ENCODE peak calls at places on chromosomes 16 and 17, in eight cellular contexts. X is lower lobe of right lung; C is CD8-positive, alpha-beta memory T cell; V is CD4-positive, CD25-positive, alpha-beta regulatory T cell; F is PC-9; E is heart right ventricle; G is GM23248; P is left lung. H is an unnamed sample.

GRCh38 chr16:72013888-72014538 is 5.5 kb downstream of the DHODH start:
- DNase-seq in X (no peak), C (no peak), V (peak; percentile 13), F (no peak), E (peak; percentile 36), G (no peak), P (no peak), H (no peak)

GRCh38 chr16:87203060-87203656 is 114.0 kb downstream of the C16orf95 start:
- DNase-seq in X (peak; percentile 77), C (no peak), V (peak; percentile 58), F (peak; percentile 67), E (no peak), G (peak; percentile 80), P (no peak), H (peak; percentile 24)

GRCh38 chr16:53946745-53947386 is 242.9 kb downstream of the FTO start:
- DNase-seq in X (no peak), C (no peak), V (no peak), F (no peak), E (no peak), G (no peak), P (no peak), H (no peak)

GRCh38 chr17:63189082-63189481 is 223.0 kb downstream of the TANC2 start:
- DNase-seq in X (no peak), C (no peak), V (no peak), F (no peak), E (no peak), G (peak; percentile 86), P (no peak), H (peak; percentile 58)

GRCh38 chr17:56988901-56989572 is 11.1 kb downstream of the SCPEP1 start:
- DNase-seq in X (no peak), C (no peak), V (no peak), F (no peak), E (no peak), G (no peak), P (no peak), H (no peak)

GRCh38 chr17:39677581-39678339 is 9.5 kb downstream of the PNMT start:
- DNase-seq in X (no peak), C (no peak), V (no peak), F (peak; percentile 14), E (peak; percentile 82), G (no peak), P (peak; percentile 75), H (no peak)

GRCh38 chr16:77374384-77374783 is 60.5 kb downstream of the ADAMTS18 start:
- DNase-seq in X (no peak), C (no peak), V (no peak), F (no peak), E (no peak), G (no peak), P (no peak), H (peak; percentile 44)

GRCh38 chr17:19016881-19017280 is 12.3 kb upstream of the FAM83G start:
- DNase-seq in X (peak; percentile 30), C (no peak), V (no peak), F (no peak), E (no peak), G (no peak), P (no peak), H (no peak)

GRCh38 chr16:6335072-6335471 is 997.6 kb upstream of the RBFOX1 start:
- DNase-seq in X (no peak), C (no peak), V (peak; percentile 2), F (peak; percentile 2), E (no peak), G (peak; percentile 3), P (no peak), H (no peak)

GRCh38 chr17:64354824-64355535 is 35.7 kb downstream of the PECAM1 start:
- DNase-seq in X (no peak), C (no peak), V (no peak), F (no peak), E (no peak), G (peak; percentile 52), P (no peak), H (no peak)

GRCh38 chr17:41977991-41978390 is 11.4 kb downstream of the CNP start:
- DNase-seq in X (no peak), C (no peak), V (no peak), F (peak; percentile 42), E (no peak), G (no peak), P (no peak), H (no peak)

GRCh38 chr17:19327039-19327776 is 35.3 kb downstream of the B9D1 start:
- DNase-seq in X (no peak), C (no peak), V (no peak), F (peak; percentile 75), E (no peak), G (peak; percentile 89), P (no peak), H (peak; percentile 91)

GRCh38 chr17:33977729-33978514 is 277.2 kb upstream of the CCL2 start:
- DNase-seq in X (no peak), C (no peak), V (no peak), F (no peak), E (no peak), G (no peak), P (no peak), H (no peak)

GRCh38 chr17:47905221-47905733 is 9.2 kb downstream of the SP2 start:
- DNase-seq in X (peak; percentile 59), C (peak; percentile 19), V (no peak), F (no peak), E (peak; percentile 88), G (peak; percentile 83), P (peak; percentile 67), H (peak; percentile 67)

GRCh38 chr17:72340836-72341235 is 220.0 kb downstream of the SOX9 start:
- DNase-seq in X (no peak), C (no peak), V (no peak), F (no peak), E (no peak), G (no peak), P (no peak), H (no peak)

GRCh38 chr16:79096246-79096645 is 504.3 kb downstream of the MAF start:
- DNase-seq in X (no peak), C (no peak), V (no peak), F (no peak), E (no peak), G (no peak), P (no peak), H (no peak)

GRCh38 chr16:79097781-79098180 is 502.8 kb downstream of the MAF start:
- DNase-seq in X (no peak), C (no peak), V (no peak), F (no peak), E (no peak), G (no peak), P (no peak), H (no peak)

GRCh38 chr16:79098897-79099296 is 501.6 kb downstream of the MAF start:
- DNase-seq in X (no peak), C (no peak), V (no peak), F (no peak), E (no peak), G (no peak), P (no peak), H (no peak)

GRCh38 chr16:79099701-79100100 is 500.8 kb downstream of the MAF start:
- DNase-seq in X (no peak), C (no peak), V (no peak), F (no peak), E (no peak), G (no peak), P (no peak), H (no peak)

DNA sequence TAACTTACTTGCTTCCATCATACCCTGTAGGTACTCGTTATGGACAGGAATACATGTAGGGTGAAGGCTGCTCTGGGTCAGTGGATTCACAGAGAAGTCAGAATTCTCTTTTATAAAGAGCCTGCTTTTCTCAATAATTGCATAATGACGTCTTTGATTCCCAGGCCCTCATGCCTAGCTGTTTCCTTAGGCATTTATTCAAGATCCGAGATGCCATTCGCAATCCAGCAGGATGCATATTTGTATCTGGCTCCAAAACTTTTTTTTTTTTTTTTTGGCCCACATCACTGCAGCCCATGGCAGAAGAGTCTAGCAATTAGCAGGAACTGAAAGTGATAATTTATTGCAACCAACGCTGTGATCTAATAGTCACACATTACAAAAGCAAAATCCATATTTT is 503.4 kb downstream of the MAF start:
- DNase-seq in X (no peak), C (no peak), V (no peak), F (no peak), E (no peak), G (no peak), P (no peak), H (no peak)
- H3K4me1 ChIP-seq in X (peaks cover 6% of the 10 kb centered on the region), C (peaks cover 22% of the 10 kb centered on the region), V (peaks cover 9% of the 10 kb centered on the region), F (no peaks in the 10 kb centered on the region), E (no peaks in the 10 kb centered on the region), G (no peaks in the 10 kb centered on the region), P (peaks cover 46% of the 10 kb centered on the region), H (no peaks in the 10 kb centered on the region)

GRCh38 chr16:49464093-49464492 is 90.5 kb downstream of the C16orf78 start:
- DNase-seq in X (no peak), C (no peak), V (no peak), F (no peak), E (no peak), G (no peak), P (peak; percentile 5), H (no peak)

GRCh38 chr16:49464877-49465504 is 91.4 kb downstream of the C16orf78 start:
- DNase-seq in X (peak; percentile 34), C (no peak), V (no peak), F (no peak), E (no peak), G (no peak), P (peak; percentile 19), H (no peak)

GRCh38 chr16:49466881-49467280 is 93.3 kb downstream of the C16orf78 start:
- DNase-seq in X (peak; percentile 14), C (no peak), V (no peak), F (no peak), E (no peak), G (no peak), P (no peak), H (no peak)

GRCh38 chr16:49466529-49466831 is 92.9 kb downstream of the C16orf78 start:
- DNase-seq in X (no peak), C (no peak), V (no peak), F (no peak), E (no peak), G (no peak), P (no peak), H (no peak)

GRCh38 chr16:49465661-49466528 is 92.3 kb downstream of the C16orf78 start:
- DNase-seq in X (no peak), C (no peak), V (no peak), F (no peak), E (no peak), G (no peak), P (no peak), H (no peak)
- H3K4me1 ChIP-seq in X (no peaks in the 10 kb centered on the region), C (peaks cover 44% of the 10 kb centered on the region), V (peaks cover 24% of the 10 kb centered on the region), F (no peaks in the 10 kb centered on the region), E (no peaks in the 10 kb centered on the region), G (no peaks in the 10 kb centered on the region), P (no peaks in the 10 kb centered on the region), H (no peaks in the 10 kb centered on the region)

GRCh38 chr16:66848172-66848571 is 4.0 kb downstream of the CA7 start:
- DNase-seq in X (no peak), C (no peak), V (no peak), F (no peak), E (no peak), G (no peak), P (no peak), H (no peak)
- H3K4me1 ChIP-seq in X (peaks cover 14% of the 10 kb centered on the region), C (no peaks in the 10 kb centered on the region), V (peaks cover 10% of the 10 kb centered on the region), F (peaks cover 6% of the 10 kb centered on the region), E (peaks cover 16% of the 10 kb centered on the region), G (no peaks in the 10 kb centered on the region), P (peaks cover 12% of the 10 kb centered on the region), H (peaks cover 8% of the 10 kb centered on the region)

DNA sequence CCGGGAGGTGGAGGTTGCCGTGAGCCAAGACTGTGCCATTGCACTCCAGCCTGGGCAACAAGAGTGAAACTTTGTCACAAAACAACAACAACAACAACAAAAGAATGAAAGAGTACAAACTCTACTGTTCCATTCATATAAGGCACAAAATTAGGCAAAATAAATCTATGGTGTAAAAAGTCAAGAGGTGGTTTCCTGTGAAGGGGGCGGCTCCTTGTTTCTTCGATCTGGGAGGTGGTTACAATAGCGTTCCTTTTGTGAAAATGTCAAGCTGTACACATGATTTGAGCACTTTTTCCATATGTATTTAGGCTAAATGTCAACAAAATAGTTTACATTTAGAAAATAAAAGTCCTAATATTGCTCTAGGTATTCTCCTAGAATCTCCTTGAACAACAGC is 6.9 kb downstream of the SIAH1 start:
- DNase-seq in X (no peak), C (no peak), V (no peak), F (no peak), E (no peak), G (no peak), P (no peak), H (no peak)
- H3K4me1 ChIP-seq in X (peaks cover 97% of the 10 kb centered on the region), C (peaks cover 16% of the 10 kb centered on the region), V (peaks cover 3% of the 10 kb centered on the region), F (peaks cover 34% of the 10 kb centered on the region), E (peaks cover 73% of the 10 kb centered on the region), G (peaks cover 42% of the 10 kb centered on the region), P (peaks cover 95% of the 10 kb centered on the region), H (peaks cover 10% of the 10 kb centered on the region)